ENCODE peak calls at places on chromosomes 5 and 9, in six cellular contexts. W, X, G, L, B and R are unnamed samples.
A peak's percentile ranks its signal among the peaks of the same experiment; 100 is the strongest.

GRCh38 chr9:98118640-98119601 is at the start of gene TRIM14:
- DNase-seq in W (peak; percentile 18), X (no peak), G (peak; percentile 87), L (peak; percentile 53), B (peak; percentile 69), R (no peak)

GRCh38 chr9:36903541-36904435 is 130.3 kb downstream of the PAX5 start:
- DNase-seq in W (peak; percentile 38), X (peak; percentile 48), G (peak; percentile 27), L (no peak), B (peak; percentile 12), R (no peak)

GRCh38 chr9:114289571-114290481 is 33.1 kb upstream of the ORM1 start:
- DNase-seq in W (no peak), X (no peak), G (no peak), L (no peak), B (no peak), R (no peak)

GRCh38 chr5:132839426-132840301 is 9.2 kb upstream of the SHROOM1 start:
- DNase-seq in W (no peak), X (no peak), G (no peak), L (no peak), B (peak; percentile 89), R (no peak)

GRCh38 chr5:91235194-91235793 is 147.8 kb downstream of the ARRDC3 start:
- DNase-seq in W (no peak), X (no peak), G (no peak), L (no peak), B (peak; percentile 61), R (no peak)

GRCh38 chr5:177371705-177372533 is 12.3 kb upstream of the SLC34A1 start:
- DNase-seq in W (no peak), X (no peak), G (no peak), L (no peak), B (no peak), R (no peak)

GRCh38 chr5:108561416-108562204 is 179.7 kb upstream of the FBXL17 start:
- DNase-seq in W (no peak), X (no peak), G (no peak), L (no peak), B (no peak), R (no peak)

GRCh38 chr5:109163336-109163735 is 246.4 kb downstream of the PJA2 start:
- DNase-seq in W (no peak), X (no peak), G (no peak), L (no peak), B (no peak), R (no peak)

GRCh38 chr5:93595420-93596136 is 12.6 kb downstream of the NR2F1 start:
- DNase-seq in W (no peak), X (no peak), G (no peak), L (no peak), B (no peak), R (no peak)

GRCh38 chr9:136244116-136244775 is 1.4 kb downstream of the QSOX2 start:
- DNase-seq in W (no peak), X (peak; percentile 76), G (no peak), L (no peak), B (peak; percentile 84), R (no peak)

GRCh38 chr5:6493681-6494454 is 45.2 kb downstream of the UBE2QL1 start:
- DNase-seq in W (no peak), X (no peak), G (no peak), L (no peak), B (no peak), R (no peak)

GRCh38 chr5:98635631-98636030 is 137.8 kb upstream of the RGMB start:
- DNase-seq in W (no peak), X (no peak), G (no peak), L (no peak), B (no peak), R (no peak)

GRCh38 chr5:14946813-14947640 is 75.4 kb upstream of the ANKH start:
- DNase-seq in W (peak; percentile 37), X (peak; percentile 15), G (peak; percentile 23), L (no peak), B (peak; percentile 41), R (peak; percentile 16)

GRCh38 chr9:128523199-128523925 is 18.8 kb downstream of the GLE1 start:
- DNase-seq in W (no peak), X (no peak), G (no peak), L (no peak), B (no peak), R (peak; percentile 48)

GRCh38 chr5:11617080-11617479 is 287.2 kb downstream of the CTNND2 start:
- DNase-seq in W (no peak), X (no peak), G (no peak), L (no peak), B (no peak), R (no peak)
- H3K9ac ChIP-seq in W (no peak overlapping the region), X (no peak overlapping the region), G (no peak overlapping the region), L (no peak overlapping the region), B (no peak overlapping the region), R (no peak overlapping the region)

GRCh38 chr5:154966081-154966841 is 25.4 kb downstream of the MRPL22 start:
- DNase-seq in W (no peak), X (no peak), G (no peak), L (no peak), B (no peak), R (no peak)

GRCh38 chr5:154956712-154957111 is 15.8 kb downstream of the MRPL22 start:
- DNase-seq in W (no peak), X (no peak), G (no peak), L (no peak), B (no peak), R (no peak)

GRCh38 chr5:154967419-154968024 is 26.6 kb downstream of the MRPL22 start:
- DNase-seq in W (no peak), X (no peak), G (no peak), L (no peak), B (no peak), R (no peak)

DNA sequence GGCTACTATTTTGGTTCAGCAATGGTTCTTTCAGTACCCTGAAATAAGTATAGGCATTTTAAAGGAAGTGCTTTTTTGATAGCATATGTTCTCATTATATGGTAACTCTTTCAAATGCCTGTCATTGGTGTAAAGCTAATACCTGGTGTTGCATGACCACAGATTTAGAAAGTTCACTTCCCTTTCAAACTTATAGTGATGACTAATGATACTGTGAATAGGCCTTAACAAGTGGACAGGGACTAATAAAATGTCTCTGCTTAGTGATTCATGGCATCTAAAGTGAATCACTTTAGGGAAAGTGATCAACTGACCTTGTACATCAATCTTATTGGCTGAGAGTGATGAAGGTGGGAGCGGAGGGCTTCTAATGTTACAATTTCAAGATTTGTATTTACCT is 21.6 kb downstream of the MRPL22 start:
- DNase-seq in W (no peak), X (no peak), G (no peak), L (no peak), B (no peak), R (no peak)
- H3K36me3 ChIP-seq in W (peaks cover 11% of the 10 kb centered on the region), X (peaks cover 4% of the 10 kb centered on the region), G (peaks cover 76% of the 10 kb centered on the region), L (peaks cover 8% of the 10 kb centered on the region), B (peaks cover 11% of the 10 kb centered on the region), R (peaks cover 41% of the 10 kb centered on the region)

DNA sequence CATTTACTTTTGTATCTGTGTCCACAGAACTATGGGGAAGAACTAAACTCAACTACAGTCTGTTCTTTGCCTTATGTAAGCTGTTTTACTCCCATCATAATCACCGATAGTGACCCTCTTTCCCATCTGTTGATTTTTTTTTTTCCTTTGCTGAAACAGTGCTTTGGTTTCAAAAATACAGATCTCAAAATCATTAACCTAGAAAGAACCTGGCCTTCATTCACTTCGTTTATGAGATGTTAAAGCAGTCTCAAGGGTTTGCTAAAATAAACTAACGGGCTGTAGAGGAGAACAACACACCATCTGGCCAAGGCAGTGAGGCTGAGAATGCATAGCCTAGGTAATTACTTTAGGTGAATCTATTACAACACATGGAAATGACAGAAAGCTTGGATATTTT is 706.6 kb upstream of the ZNF608 start:
- DNase-seq in W (no peak), X (no peak), G (no peak), L (no peak), B (no peak), R (no peak)
- TF ChIP-seq ZNF274 in W (no peak), X (no peak), G (no peak), L (no peak), B (no peak), R (no peak)

DNA sequence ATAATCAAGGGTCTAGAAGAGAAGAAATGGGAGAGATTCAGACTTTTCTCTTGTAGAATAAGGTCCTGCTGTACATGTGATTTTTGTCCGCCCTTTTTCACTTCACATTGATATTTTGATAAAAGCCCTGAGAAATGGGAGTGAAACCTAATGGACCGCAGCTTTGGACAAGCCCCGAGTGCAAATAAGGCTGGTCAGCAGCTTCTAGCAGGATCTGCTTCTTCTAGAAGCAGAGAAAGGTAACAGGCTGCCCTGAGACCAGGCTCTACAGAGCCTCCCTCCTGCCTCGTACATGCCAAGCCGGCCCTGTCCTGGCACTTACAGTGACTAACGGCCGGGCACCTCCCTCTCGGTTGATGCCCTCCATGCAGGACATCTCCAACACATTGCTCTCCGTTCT is 33.4 kb downstream of the ACER2 start:
- DNase-seq in W (no peak), X (no peak), G (no peak), L (no peak), B (no peak), R (no peak)
- H3K9ac ChIP-seq in W (no peak overlapping the region), X (peak overlapping the region; percentile 11), G (no peak overlapping the region), L (no peak overlapping the region), B (no peak overlapping the region), R (peak overlapping the region; percentile 7)

DNA sequence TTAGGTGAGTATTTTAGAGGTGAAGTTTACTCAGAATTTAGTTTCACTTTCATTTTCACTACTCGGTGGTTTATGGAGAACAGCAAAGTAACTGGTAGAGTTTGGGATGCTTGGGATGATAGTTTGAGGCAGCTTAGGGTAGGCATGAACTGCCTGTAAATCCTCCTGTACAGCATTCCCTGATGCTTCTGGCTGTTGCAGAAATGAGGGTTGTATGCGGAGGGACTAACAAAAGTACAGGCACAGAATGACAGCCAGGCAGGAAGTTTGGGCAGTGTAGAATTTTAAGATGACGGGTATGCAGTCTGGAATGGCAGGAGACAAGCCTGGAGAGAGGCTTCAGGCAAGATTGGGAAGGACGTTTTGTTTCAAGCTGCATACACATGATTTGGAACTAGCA is 48.0 kb upstream of the FAM120AOS start:
- DNase-seq in W (no peak), X (no peak), G (no peak), L (no peak), B (no peak), R (no peak)
- H3K36me3 ChIP-seq in W (peaks cover 25% of the 10 kb centered on the region), X (peaks cover 16% of the 10 kb centered on the region), G (peaks cover 88% of the 10 kb centered on the region), L (peaks cover 26% of the 10 kb centered on the region), B (peaks cover 23% of the 10 kb centered on the region), R (peaks cover 77% of the 10 kb centered on the region)

DNA sequence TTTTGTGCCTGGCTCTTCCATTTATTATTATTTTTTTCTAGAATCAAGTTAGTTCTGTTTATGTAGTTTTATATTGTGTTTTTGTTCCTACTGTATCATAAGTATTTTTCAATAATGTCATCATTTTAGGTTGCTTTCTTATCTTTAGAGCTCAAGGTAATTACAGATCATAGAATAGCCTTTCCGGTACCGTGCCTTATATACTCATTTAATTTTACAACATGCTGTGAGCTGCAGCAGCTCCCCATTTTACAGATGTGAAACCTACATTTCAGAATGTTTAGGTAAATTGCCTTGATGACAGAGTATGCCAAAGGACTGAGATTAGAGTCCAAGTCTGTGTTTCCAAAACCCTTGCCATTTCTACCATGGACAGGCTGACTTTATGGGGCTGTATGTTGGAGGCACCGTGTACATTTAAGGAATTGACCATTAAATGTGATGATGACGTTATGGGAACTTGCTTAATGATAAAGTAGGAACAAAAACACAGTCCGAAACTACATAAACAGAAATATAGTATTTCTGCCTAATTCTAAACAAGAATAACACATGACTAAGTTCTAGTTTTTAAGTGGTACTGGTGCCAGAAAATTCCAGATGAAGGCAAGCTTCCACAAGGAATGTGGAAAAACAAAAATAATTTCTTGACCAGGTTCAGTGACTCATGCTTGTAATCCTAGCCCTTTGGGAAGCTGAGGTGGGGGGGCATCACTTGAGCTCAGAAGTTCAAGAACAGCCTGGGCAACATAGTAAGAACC is 97.7 kb downstream of the IQGAP2 start:
- DNase-seq in W (no peak), X (no peak), G (no peak), L (no peak), B (no peak), R (no peak)
- TF ChIP-seq ZNF274 in W (no peak), X (no peak), G (no peak), L (no peak), B (no peak), R (no peak)